ENCODE peak calls at places on chromosomes 5 and 9, in six cellular contexts. K, I, W, C, B and X are unnamed samples.

GRCh38 chr5:15074651-15075050 is 203.1 kb upstream of the ANKH start:
- DNase-seq in W (no peak), K (no peak), C (no peak), B (no peak), I (no peak), X (no peak)

GRCh38 chr5:11046160-11046559 is 285.1 kb upstream of the DAP start:
- DNase-seq in C (no peak), W (no peak), B (no peak), I (no peak), K (no peak), X (no peak)

GRCh38 chr5:1557114-1557873 is 33.5 kb upstream of the LPCAT1 start:
- DNase-seq in B (no peak), K (no peak), I (no peak), C (no peak), W (no peak), X (no peak)

GRCh38 chr9:16032799-16033198 is 480.0 kb downstream of the CCDC171 start:
- DNase-seq in K (no peak), C (no peak), B (no peak), W (peak; percentile 10), I (no peak), X (no peak)

GRCh38 chr5:57445006-57445714 is 37.5 kb downstream of the ACTBL2 start:
- DNase-seq in C (no peak), I (no peak), K (no peak), W (no peak), B (no peak), X (no peak)

GRCh38 chr9:35798658-35799366 is 7.4 kb downstream of the NPR2 start:
- DNase-seq in W (no peak), I (peak; percentile 25), C (no peak), K (peak; percentile 40), B (no peak), X (peak; percentile 40)

GRCh38 chr9:105290401-105290800 is 46.0 kb downstream of the SLC44A1 start:
- DNase-seq in W (no peak), C (no peak), K (no peak), I (no peak), B (no peak), X (no peak)

GRCh38 chr9:130499804-130500263 is 55.1 kb downstream of the ASS1 start:
- DNase-seq in K (no peak), B (no peak), W (peak; percentile 68), C (no peak), I (peak; percentile 93), X (peak; percentile 23)

GRCh38 chr9:84271004-84271886 is 69.3 kb downstream of the SLC28A3 start:
- DNase-seq in K (no peak), B (no peak), C (no peak), W (no peak), I (no peak), X (peak; percentile 56)

GRCh38 chr9:137724114-137724445 is 105.3 kb downstream of the EHMT1 start:
- DNase-seq in B (peak; percentile 61), W (no peak), C (no peak), K (no peak), I (no peak), X (no peak)

DNA sequence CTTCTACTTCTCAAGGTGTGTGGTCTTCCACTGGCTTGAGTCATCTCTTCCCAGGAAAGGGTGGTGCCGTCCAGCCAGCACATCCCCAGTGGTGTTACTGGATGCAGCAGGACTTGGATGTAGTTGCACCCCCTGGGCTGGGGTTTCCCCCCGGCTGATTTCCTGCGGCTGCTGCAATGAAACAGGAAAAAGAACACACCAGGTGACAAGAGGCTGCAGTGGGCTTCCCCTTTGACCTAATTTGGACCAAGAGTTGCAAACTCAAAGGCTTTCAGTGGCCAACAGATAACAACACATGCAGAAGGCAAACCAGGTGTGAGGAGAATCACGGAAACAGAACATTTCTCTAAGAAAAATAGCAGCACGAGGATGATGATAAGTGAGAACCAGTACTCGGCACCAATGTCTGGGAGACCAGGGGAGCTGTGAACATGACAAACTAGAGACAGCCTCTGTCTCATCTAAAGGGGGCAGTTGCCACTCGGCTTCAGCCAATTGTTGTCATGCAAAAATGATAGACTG is 83.7 kb downstream of the PDE6A start:
- DNase-seq in B (peak; percentile 34), W (no peak), I (no peak), C (peak; percentile 33), K (no peak), X (no peak)
- H3K27ac ChIP-seq in B (no peak overlapping the region), W (no peak overlapping the region), I (no peak overlapping the region), C (peak overlapping the region; percentile 26), K (no peak overlapping the region), X (no peak overlapping the region)

GRCh38 chr9:20658677-20659473 is 25.2 kb upstream of the FOCAD start:
- DNase-seq in K (no peak), C (no peak), W (no peak), I (no peak), B (no peak), X (no peak)
- TF ChIP-seq YY1 in K (peak; percentile 12), C (peak; percentile 86), W (peak; percentile 78), I (no peak), B (peak; percentile 67), X (peak; percentile 44)

DNA sequence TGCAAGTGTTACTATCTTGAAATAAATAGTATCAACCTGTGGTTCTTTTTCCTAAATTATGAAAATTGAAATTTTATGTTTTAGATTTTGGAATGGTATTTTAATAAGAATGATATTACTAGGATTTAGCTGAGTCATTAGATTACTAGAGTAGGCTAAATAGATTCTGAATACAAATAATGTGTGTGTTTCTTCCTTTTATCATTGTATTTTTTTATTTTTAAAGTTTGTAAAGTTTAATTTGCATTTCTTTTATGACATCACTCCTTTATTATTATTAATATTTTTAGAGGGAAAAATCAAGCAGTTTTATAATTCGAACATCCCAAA is 8.0 kb upstream of the FAM120AOS start:
- DNase-seq in B (no peak), W (no peak), K (no peak), I (no peak), C (no peak), X (no peak)
- H3K27ac ChIP-seq in B (no peak overlapping the region), W (no peak overlapping the region), K (no peak overlapping the region), I (no peak overlapping the region), C (no peak overlapping the region), X (no peak overlapping the region)

GRCh38 chr9:95182854-95183563 is 134.5 kb downstream of the FANCC start:
- DNase-seq in I (peak; percentile 22), B (peak; percentile 15), C (no peak), W (no peak), K (no peak), X (no peak)
- TF ChIP-seq YY1 in I (no peak), B (no peak), C (no peak), W (no peak), K (no peak), X (no peak)